ENCODE peak calls at places on chromosomes 13 and 19, in nine cellular contexts. W, F, A, C, H, K, I, U and P are unnamed samples.
A peak's percentile ranks its signal among the peaks of the same experiment; 100 is the strongest.

GRCh38 chr19:16566161-16566560 is 6.1 kb downstream of the SLC35E1 start:
- DNase-seq in K (no peak), C (no peak), W (no peak), U (no peak), H (no peak), F (no peak), A (peak; percentile 84), I (no peak), P (no peak)

GRCh38 chr19:35846038-35846668 is 6.2 kb downstream of the NPHS1 start:
- DNase-seq in U (no peak), C (no peak), F (no peak), I (peak; percentile 23), K (no peak), H (no peak), W (no peak), A (no peak), P (no peak)

GRCh38 chr19:55703790-55704215 is 28.8 kb downstream of the EPN1 start:
- DNase-seq in W (no peak), C (no peak), U (peak; percentile 4), A (no peak), K (peak; percentile 40), I (no peak), H (peak; percentile 6), F (peak; percentile 39), P (no peak)

GRCh38 chr13:35086667-35087066 is 144.6 kb downstream of the NBEA start:
- DNase-seq in K (no peak), F (no peak), A (no peak), U (peak; percentile 8), H (no peak), C (no peak), I (no peak), W (no peak), P (no peak)

GRCh38 chr19:10219678-10220077 is 11.5 kb downstream of the S1PR2 start:
- DNase-seq in W (no peak), C (peak; percentile 30), K (no peak), U (no peak), I (no peak), A (no peak), H (no peak), F (peak; percentile 61), P (no peak)

GRCh38 chr19:5094768-5095567 is 126.1 kb downstream of the KDM4B start:
- DNase-seq in H (no peak), A (no peak), C (no peak), F (no peak), U (no peak), K (no peak), W (no peak), I (no peak), P (no peak)

GRCh38 chr13:38566526-38566925 is 120.4 kb upstream of the FREM2 start:
- DNase-seq in I (peak; percentile 9), C (no peak), A (no peak), H (peak; percentile 30), F (no peak), W (no peak), K (no peak), U (no peak), P (no peak)

GRCh38 chr19:1156830-1157615 is 17.0 kb downstream of the SBNO2 start:
- DNase-seq in W (no peak), I (no peak), K (no peak), C (no peak), A (no peak), U (no peak), F (no peak), H (no peak), P (no peak)

GRCh38 chr13:102638741-102639140 is 42.0 kb downstream of the TPP2 start:
- DNase-seq in W (no peak), F (no peak), C (no peak), A (no peak), I (no peak), K (no peak), U (no peak), H (no peak), P (no peak)

GRCh38 chr13:36192166-36192565 is 22.2 kb downstream of the SOHLH2 start:
- DNase-seq in F (no peak), I (no peak), W (no peak), A (no peak), H (no peak), U (no peak), C (no peak), K (no peak), P (no peak)

GRCh38 chr13:98771838-98772611 is 19.6 kb upstream of the SLC15A1 start:
- DNase-seq in A (no peak), K (no peak), H (no peak), I (peak; percentile 65), U (no peak), W (no peak), F (no peak), C (no peak), P (no peak)

GRCh38 chr19:54653181-54653809 is 9.5 kb upstream of the LILRB4 start:
- DNase-seq in K (no peak), I (peak; percentile 2), C (peak; percentile 4), H (peak; percentile 34), A (no peak), U (peak; percentile 31), W (no peak), F (peak; percentile 40), P (peak; percentile 29)

GRCh38 chr19:45354443-45354842 is 13.9 kb downstream of the KLC3 start:
- DNase-seq in C (no peak), U (no peak), H (no peak), W (no peak), I (no peak), A (no peak), K (no peak), F (no peak), P (no peak)